ENCODE peak calls at places on chromosomes 6 and 20, in ten cellular contexts. Z is NCI-H2171 treated with DMSO at 0.1 percent for 48 hours; Q is GM04504; N is stimulated activated CD8-positive, alpha-beta memory T cell treated with anti-CD3 and anti-CD28 coated beads, Interleukin-7, amount 100 ng/mL, for 48 hours; M is SW480; P is heart left ventricle; W is mammary epithelial cell; O is NCI-H446; U is ELF-1; I is activated CD8-positive, alpha-beta memory T cell treated with anti-CD3 and anti-CD28 coated beads for 24 hours. Y is an unnamed sample.

GRCh38 chr6:84773431-84774173 is 9.2 kb upstream of the TBX18 start:
- DNase-seq in P (no peak), I (no peak), W (peak), U (peak), N (no peak), Q (no peak), Z (peak), O (no peak), M (peak), Y (peak)

GRCh38 chr6:34196116-34196832 is 40.4 kb upstream of the HMGA1 start:
- DNase-seq in U (peak), M (peak), P (peak), Z (peak), N (peak), W (peak), O (no peak), Q (peak), I (peak), Y (peak)

GRCh38 chr6:118536478-118536877 is 11.6 kb upstream of the PLN start:
- DNase-seq in W (no peak), P (no peak), U (no peak), Z (no peak), I (no peak), Q (no peak), N (no peak), O (no peak), M (no peak), Y (no peak)

GRCh38 chr6:143321687-143322086 is 128.8 kb downstream of the ADAT2 start:
- DNase-seq in W (no peak), I (no peak), M (no peak), Z (no peak), O (no peak), U (no peak), Q (no peak), N (no peak), P (no peak), Y (no peak)

GRCh38 chr20:62332421-62332820 is 29.6 kb downstream of the ADRM1 start:
- DNase-seq in Q (no peak), P (no peak), M (no peak), U (no peak), O (no peak), Z (no peak), N (no peak), W (no peak), I (no peak), Y (no peak)

GRCh38 chr6:80528115-80528514 is 421.6 kb downstream of the BCKDHB start:
- DNase-seq in M (no peak), N (no peak), U (no peak), I (no peak), Z (no peak), P (no peak), O (no peak), W (no peak), Q (no peak), Y (peak)

GRCh38 chr6:42088101-42088591 is 37.8 kb downstream of the TAF8 start:
- DNase-seq in Q (no peak), P (peak), U (peak), Z (no peak), I (no peak), W (peak), O (no peak), M (peak), N (no peak), Y (no peak)

GRCh38 chr6:11194399-11195274 is 37.8 kb downstream of the NEDD9 start:
- DNase-seq in N (no peak), P (no peak), M (no peak), W (no peak), U (no peak), O (no peak), Z (no peak), Q (no peak), I (no peak), Y (no peak)

GRCh38 chr6:11197175-11197535 is 35.3 kb downstream of the NEDD9 start:
- DNase-seq in W (no peak), U (no peak), I (no peak), O (no peak), Q (peak), M (no peak), N (no peak), P (no peak), Z (no peak), Y (no peak)

GRCh38 chr6:142254513-142254912 is 47.3 kb upstream of the ADGRG6 start:
- DNase-seq in O (no peak), Z (no peak), N (no peak), I (no peak), U (no peak), M (no peak), W (no peak), Q (no peak), P (no peak), Y (no peak)

GRCh38 chr20:57445774-57446173 is 54.6 kb downstream of the RBM38 start:
- DNase-seq in I (no peak), Z (no peak), W (no peak), M (no peak), U (no peak), P (no peak), O (no peak), N (no peak), Q (no peak), Y (no peak)